ENCODE peak calls at places on chromosomes 13 and 19, in ten cellular contexts. X is NCI-H2081; O is sigmoid colon; I is left cardiac atrium; P is PC-3; U is activated B cell treated with CpG ODN at 0.5 μM for 24 hours; S is GF-D8; C is stimulated activated naive CD8-positive, alpha-beta T cell treated with anti-CD3 and anti-CD28 coated beads, Interleukin-15, amount 100 ng/mL, for 72 hours; E is hypothalamus; A is lower leg skin. Z is an unnamed sample.

GRCh38 chr13:28641600-28641926 is 17.4 kb upstream of the POMP start:
- DNase-seq in E (no peak), S (no peak), C (no peak), I (no peak), X (no peak), O (no peak), P (no peak), U (no peak), A (no peak), Z (no peak)

GRCh38 chr19:50537769-50538230 is 24.1 kb upstream of the ASPDH start:
- DNase-seq in I (peak), A (no peak), C (peak), O (no peak), E (peak), S (no peak), P (peak), X (peak), U (peak), Z (peak)

GRCh38 chr13:31116224-31116623 is 45.5 kb downstream of the HSPH1 start:
- DNase-seq in A (peak), S (no peak), U (no peak), X (no peak), I (no peak), O (no peak), P (no peak), C (no peak), E (no peak), Z (no peak)

GRCh38 chr19:45498411-45499195 is at the start of gene PPM1N:
- DNase-seq in S (no peak), E (no peak), X (no peak), A (peak), C (peak), O (no peak), I (no peak), U (peak), P (peak), Z (peak)

GRCh38 chr19:51480590-51480989 is 2.3 kb downstream of the CEACAM18 start:
- DNase-seq in X (no peak), O (peak), A (peak), E (no peak), C (no peak), I (no peak), S (no peak), P (peak), U (no peak), Z (peak)

GRCh38 chr13:79805317-79805716 is 324.4 kb downstream of the NDFIP2 start:
- DNase-seq in U (no peak), O (no peak), X (no peak), S (no peak), C (no peak), E (no peak), I (no peak), A (no peak), P (no peak), Z (no peak)

GRCh38 chr13:40275155-40275554 is 391.3 kb downstream of the FOXO1 start:
- DNase-seq in A (no peak), I (no peak), O (no peak), E (no peak), C (no peak), U (no peak), P (no peak), S (no peak), X (no peak), Z (no peak)

GRCh38 chr13:101536079-101536478 is 83.6 kb downstream of the ITGBL1 start:
- DNase-seq in S (no peak), C (no peak), E (no peak), X (no peak), O (no peak), A (no peak), U (no peak), I (no peak), P (no peak), Z (no peak)

GRCh38 chr19:10227215-10227971 is 3.7 kb downstream of the S1PR2 start:
- DNase-seq in O (peak), X (no peak), S (no peak), U (no peak), P (no peak), A (peak), I (peak), E (peak), C (no peak), Z (peak)

GRCh38 chr13:32587774-32588165 is 1.5 kb downstream of the PDS5B start:
- DNase-seq in P (peak), O (no peak), S (peak), C (no peak), U (no peak), E (peak), X (no peak), I (no peak), A (no peak), Z (no peak)

GRCh38 chr13:33931397-33931987 is 113.5 kb downstream of the RFC3 start:
- DNase-seq in X (peak), S (peak), P (peak), I (no peak), C (peak), O (no peak), E (peak), A (no peak), U (no peak), Z (no peak)

GRCh38 chr19:2329162-2329505 is 650 bp downstream of the SPPL2B start:
- DNase-seq in X (no peak), A (no peak), P (no peak), O (no peak), I (no peak), C (no peak), S (no peak), E (no peak), U (no peak), Z (no peak)

GRCh38 chr19:1568320-1569019 is at the start of gene MEX3D:
- DNase-seq in X (peak), A (peak), E (peak), S (no peak), P (peak), U (peak), C (peak), O (peak), I (peak), Z (no peak)

GRCh38 chr13:24502567-24503375 is 9.8 kb downstream of the PARP4 start:
- DNase-seq in S (no peak), C (no peak), X (no peak), E (no peak), P (peak), I (peak), U (no peak), A (no peak), O (no peak), Z (peak)

Z was measured in islet precursor cell.